ENCODE peak calls at places on chromosomes 5 and 9, in six cellular contexts. Y is GM12892, X is H1, M is HepG2, Q is K562, C is GM12878. L is an unnamed sample.

GRCh38 chr9:28538132-28538531 is 964.9 kb upstream of the C9orf72 start:
- DNase-seq in Y (no peak), X (no peak), M (no peak), Q (no peak), C (no peak), L (no peak)

GRCh38 chr9:34884732-34885131 is 73.4 kb upstream of the PHF24 start:
- DNase-seq in Y (no peak), X (no peak), M (no peak), Q (no peak), C (peak), L (no peak)

GRCh38 chr9:109117856-109118801 is 1.6 kb downstream of the TMEM245 start:
- DNase-seq in Y (no peak), X (no peak), M (peak), Q (peak), C (no peak), L (no peak)

GRCh38 chr5:113271753-113272454 is 162.9 kb downstream of the TSSK1B start:
- DNase-seq in Y (no peak), X (no peak), M (no peak), Q (no peak), C (no peak), L (no peak)

GRCh38 chr5:56734066-56734766 is 81.1 kb upstream of the MAP3K1 start:
- DNase-seq in Y (no peak), X (no peak), M (no peak), Q (no peak), C (no peak), L (no peak)

GRCh38 chr9:136010176-136010575 is 49.0 kb upstream of the UBAC1 start:
- DNase-seq in Y (no peak), X (no peak), M (no peak), Q (no peak), C (no peak), L (no peak)

GRCh38 chr9:73347720-73348119 is 196.1 kb downstream of the ANXA1 start:
- DNase-seq in Y (no peak), X (no peak), M (no peak), Q (no peak), C (no peak), L (no peak)

GRCh38 chr5:180081481-180081880 is 9.9 kb upstream of the RNF130 start:
- DNase-seq in Y (no peak), X (no peak), M (peak), Q (no peak), C (no peak), L (no peak)

GRCh38 chr9:133044125-133044524 is 13.3 kb downstream of the GTF3C5 start:
- DNase-seq in Y (no peak), X (no peak), M (no peak), Q (no peak), C (no peak), L (no peak)

GRCh38 chr5:28734396-28734795 is 1696.0 kb upstream of the CDH9 start:
- DNase-seq in Y (no peak), X (no peak), M (no peak), Q (no peak), C (no peak), L (no peak)

GRCh38 chr9:136728548-136729123 is 14.1 kb downstream of the LCN10 start:
- DNase-seq in Y (no peak), X (peak), M (no peak), Q (peak), C (no peak), L (no peak)

GRCh38 chr5:157516016-157516415 is 56.0 kb downstream of the NIPAL4 start:
- DNase-seq in Y (no peak), X (no peak), M (no peak), Q (no peak), C (no peak), L (no peak)

GRCh38 chr5:170357853-170358497 is 31.2 kb downstream of the KCNMB1 start:
- DNase-seq in Y (no peak), X (no peak), M (no peak), Q (peak), C (no peak), L (no peak)

GRCh38 chr9:79912641-79913040 is 340.9 kb downstream of the TLE4 start:
- DNase-seq in Y (no peak), X (no peak), M (no peak), Q (no peak), C (no peak), L (no peak)

GRCh38 chr9:120363697-120364096 is 216.3 kb downstream of the CDK5RAP2 start:
- DNase-seq in Y (no peak), X (no peak), M (no peak), Q (no peak), C (no peak), L (no peak)

GRCh38 chr9:109010676-109011655 is 2.3 kb downstream of the CTNNAL1 start:
- DNase-seq in Y (peak), X (no peak), M (peak), Q (peak), C (no peak), L (no peak)

GRCh38 chr5:74105126-74105780 is 479.3 kb downstream of the ARHGEF28 start:
- DNase-seq in Y (no peak), X (no peak), M (no peak), Q (no peak), C (no peak), L (no peak)

GRCh38 chr5:111075520-111075919 is 4.0 kb downstream of the TSLP start:
- DNase-seq in Y (no peak), X (no peak), M (no peak), Q (no peak), C (no peak), L (no peak)

GRCh38 chr9:114110180-114110579 is 11.1 kb upstream of the KIF12 start:
- DNase-seq in Y (no peak), X (no peak), M (peak), Q (no peak), C (no peak), L (no peak)

GRCh38 chr9:97803167-97804058 is 49.6 kb upstream of the FOXE1 start:
- DNase-seq in Y (peak), X (peak), M (peak), Q (peak), C (no peak), L (peak)

GRCh38 chr9:16721972-16722371 is 148.5 kb downstream of the BNC2 start:
- DNase-seq in Y (no peak), X (no peak), M (no peak), Q (no peak), C (no peak), L (no peak)

GRCh38 chr9:134832471-134832870 is 48.1 kb upstream of the FCN2 start:
- DNase-seq in Y (no peak), X (no peak), M (no peak), Q (no peak), C (no peak), L (no peak)

GRCh38 chr9:72554221-72554641 is 32.8 kb downstream of the TMC1 start:
- DNase-seq in Y (no peak), X (no peak), M (peak), Q (no peak), C (no peak), L (no peak)

GRCh38 chr9:129383415-129384088 is 205.5 kb upstream of the IER5L start:
- DNase-seq in Y (peak), X (no peak), M (no peak), Q (no peak), C (peak), L (peak)

GRCh38 chr5:88690619-88691560 is 192.1 kb downstream of the MEF2C start:
- DNase-seq in Y (peak), X (peak), M (peak), Q (peak), C (no peak), L (no peak)

GRCh38 chr9:123359546-123359945 is 3.5 kb downstream of the CRB2 start:
- DNase-seq in Y (no peak), X (no peak), M (no peak), Q (no peak), C (no peak), L (no peak)

GRCh38 chr5:124891179-124891578 is 144.7 kb upstream of the ZNF608 start:
- DNase-seq in Y (no peak), X (no peak), M (no peak), Q (no peak), C (no peak), L (no peak)

GRCh38 chr9:18473551-18474279 is at the start of gene ADAMTSL1:
- DNase-seq in Y (no peak), X (peak), M (no peak), Q (no peak), C (no peak), L (no peak)

GRCh38 chr9:91416086-91416712 is 7.4 kb downstream of the NFIL3 start:
- DNase-seq in Y (no peak), X (no peak), M (no peak), Q (no peak), C (no peak), L (no peak)

GRCh38 chr5:43874772-43875171 is 271.8 kb downstream of the NNT start:
- DNase-seq in Y (no peak), X (no peak), M (peak), Q (no peak), C (no peak), L (no peak)

GRCh38 chr5:176629853-176630680 is at the start of the genes EIF4E1B and SNCB:
- DNase-seq in Y (peak), X (peak), M (no peak), Q (peak), C (no peak), L (peak)

GRCh38 chr5:124973613-124974130 is 227.2 kb upstream of the ZNF608 start:
- DNase-seq in Y (no peak), X (no peak), M (no peak), Q (no peak), C (no peak), L (no peak)

GRCh38 chr5:118614701-118615475 is 373.5 kb downstream of the DTWD2 start:
- DNase-seq in Y (no peak), X (no peak), M (no peak), Q (no peak), C (no peak), L (no peak)

GRCh38 chr5:56490971-56491468 is 257.9 kb upstream of the ANKRD55 start:
- DNase-seq in Y (no peak), X (no peak), M (no peak), Q (no peak), C (no peak), L (no peak)

GRCh38 chr5:149210229-149210628 is 61.4 kb upstream of the AFAP1L1 start:
- DNase-seq in Y (no peak), X (no peak), M (peak), Q (peak), C (no peak), L (no peak)

GRCh38 chr9:86947146-86948081 is at the start of gene GAS1:
- DNase-seq in Y (peak), X (peak), M (no peak), Q (peak), C (no peak), L (peak)
- TF ChIP-seq POLR2A in Y (no peak), X (peak), M (no peak), Q (no peak), C (no peak), L (no peak)

GRCh38 chr5:95083606-95084005 is 201.3 kb downstream of the MCTP1 start:
- DNase-seq in Y (no peak), X (no peak), M (no peak), Q (no peak), C (no peak), L (no peak)

GRCh38 chr5:95086932-95087818 is 197.7 kb downstream of the MCTP1 start:
- DNase-seq in Y (no peak), X (no peak), M (no peak), Q (no peak), C (no peak), L (no peak)

GRCh38 chr5:95090774-95091173 is 194.1 kb downstream of the MCTP1 start:
- DNase-seq in Y (no peak), X (no peak), M (no peak), Q (no peak), C (no peak), L (no peak)

GRCh38 chr5:95084757-95085156 is 200.1 kb downstream of the MCTP1 start:
- DNase-seq in Y (no peak), X (no peak), M (no peak), Q (no peak), C (no peak), L (no peak)

GRCh38 chr5:95087819-95088317 is 197.0 kb downstream of the MCTP1 start:
- DNase-seq in Y (no peak), X (no peak), M (no peak), Q (no peak), C (peak), L (no peak)
- TF ChIP-seq POLR2AphosphoS5 in Y (no peak), X (no peak), M (no peak), Q (no peak), C (peak), L (no peak)

DNA sequence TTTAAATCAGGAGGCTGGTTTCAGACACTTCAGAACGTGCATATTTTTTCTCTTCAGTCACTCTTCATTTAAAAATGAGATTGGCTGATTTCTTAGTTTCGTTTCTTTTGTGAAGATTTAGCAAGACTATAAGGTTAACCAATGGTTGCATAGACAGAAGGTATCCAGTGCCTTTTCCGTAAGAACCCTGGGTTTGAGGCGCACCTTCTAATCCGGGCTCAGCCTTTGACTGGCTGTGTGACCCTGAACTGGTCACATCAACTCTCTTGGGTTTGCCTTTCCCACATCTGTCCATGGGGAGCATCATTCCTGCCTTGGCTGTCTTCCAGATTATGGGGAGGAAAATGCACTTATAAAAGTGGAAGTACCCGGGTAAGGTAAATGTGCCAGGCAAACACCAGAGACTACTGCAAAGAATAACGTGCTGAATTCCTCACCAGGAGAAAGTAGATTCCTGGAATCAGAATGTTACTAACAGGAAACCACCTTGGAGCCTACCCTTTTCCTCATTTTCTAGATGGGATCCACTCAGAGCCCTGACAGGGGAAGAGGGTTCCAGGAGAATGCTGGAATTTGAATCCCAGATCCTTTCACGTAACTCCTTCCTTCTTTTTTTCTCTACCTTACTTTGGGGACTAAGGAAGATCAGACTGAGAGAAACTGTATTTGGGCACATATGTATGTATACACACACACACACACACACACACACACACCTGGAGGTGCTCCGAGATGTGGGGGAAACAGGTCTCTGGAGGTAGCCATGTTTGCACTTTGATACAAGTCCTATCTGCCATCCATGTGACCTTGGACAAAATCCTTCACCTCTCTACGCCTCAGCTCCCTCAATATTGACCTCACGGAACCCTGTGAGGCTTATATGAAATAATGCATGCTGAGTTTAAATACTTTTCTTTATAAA is 6.8 kb downstream of the HAND1 start:
- DNase-seq in Y (no peak), X (no peak), M (no peak), Q (no peak), C (no peak), L (no peak)
- TF ChIP-seq TAF1 in Y (no peak), X (no peak), M (no peak), Q (no peak), C (no peak), L (no peak)

GRCh38 chr5:98543490-98543889 is 230.0 kb upstream of the RGMB start:
- DNase-seq in Y (no peak), X (no peak), M (no peak), Q (no peak), C (no peak), L (no peak)

GRCh38 chr5:98540056-98540455 is 233.4 kb upstream of the RGMB start:
- DNase-seq in Y (no peak), X (no peak), M (no peak), Q (no peak), C (no peak), L (no peak)

GRCh38 chr5:98541641-98542040 is 231.8 kb upstream of the RGMB start:
- DNase-seq in Y (no peak), X (no peak), M (no peak), Q (no peak), C (no peak), L (no peak)
- TF ChIP-seq POLR2A in Y (no peak), X (no peak), M (no peak), Q (no peak), C (no peak), L (no peak)

GRCh38 chr9:121701736-121702261 is 50.4 kb downstream of the DAB2IP start:
- DNase-seq in Y (no peak), X (no peak), M (no peak), Q (no peak), C (no peak), L (no peak)

GRCh38 chr9:121698627-121699270 is 47.3 kb downstream of the DAB2IP start:
- DNase-seq in Y (no peak), X (peak), M (no peak), Q (peak), C (no peak), L (peak)

GRCh38 chr9:121700831-121701419 is 49.5 kb downstream of the DAB2IP start:
- DNase-seq in Y (no peak), X (no peak), M (no peak), Q (no peak), C (no peak), L (no peak)

GRCh38 chr9:121699271-121700164 is 48.1 kb downstream of the DAB2IP start:
- DNase-seq in Y (peak), X (peak), M (no peak), Q (no peak), C (no peak), L (peak)

GRCh38 chr9:121700165-121700830 is 48.9 kb downstream of the DAB2IP start:
- DNase-seq in Y (no peak), X (peak), M (no peak), Q (no peak), C (no peak), L (no peak)
- TF ChIP-seq POLR2AphosphoS5 in Y (no peak), X (no peak), M (no peak), Q (no peak), C (no peak), L (no peak)

DNA sequence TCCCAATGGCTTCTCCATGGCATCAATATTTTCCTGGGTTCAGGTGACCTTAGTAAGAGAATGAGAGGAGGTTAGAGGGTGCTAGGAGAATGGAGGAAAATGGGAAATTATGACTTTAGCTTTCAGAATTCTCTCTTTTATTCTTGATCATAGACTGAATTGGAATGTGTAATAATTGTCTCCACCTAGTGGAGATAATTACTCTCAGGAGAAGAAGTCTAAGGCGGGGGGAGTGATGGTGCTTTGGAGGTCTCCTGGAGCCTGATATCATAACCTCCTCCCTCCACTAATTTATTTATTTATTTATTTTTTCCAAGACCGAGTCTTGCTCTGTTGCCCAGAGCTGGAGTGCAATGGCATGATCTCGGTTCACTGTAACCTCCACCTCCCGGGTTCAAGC is 221.3 kb downstream of the GRIA1 start:
- DNase-seq in Y (no peak), X (no peak), M (no peak), Q (no peak), C (no peak), L (no peak)
- TF ChIP-seq TAF1 in Y (no peak), X (no peak), M (no peak), Q (no peak), C (no peak), L (no peak)

GRCh38 chr5:163440954-163441353 is 3.6 kb downstream of the CCNG1 start:
- DNase-seq in Y (no peak), X (no peak), M (no peak), Q (no peak), C (no peak), L (no peak)
- TF ChIP-seq POLR2A in Y (no peak), X (no peak), M (no peak), Q (no peak), C (no peak), L (no peak)

DNA sequence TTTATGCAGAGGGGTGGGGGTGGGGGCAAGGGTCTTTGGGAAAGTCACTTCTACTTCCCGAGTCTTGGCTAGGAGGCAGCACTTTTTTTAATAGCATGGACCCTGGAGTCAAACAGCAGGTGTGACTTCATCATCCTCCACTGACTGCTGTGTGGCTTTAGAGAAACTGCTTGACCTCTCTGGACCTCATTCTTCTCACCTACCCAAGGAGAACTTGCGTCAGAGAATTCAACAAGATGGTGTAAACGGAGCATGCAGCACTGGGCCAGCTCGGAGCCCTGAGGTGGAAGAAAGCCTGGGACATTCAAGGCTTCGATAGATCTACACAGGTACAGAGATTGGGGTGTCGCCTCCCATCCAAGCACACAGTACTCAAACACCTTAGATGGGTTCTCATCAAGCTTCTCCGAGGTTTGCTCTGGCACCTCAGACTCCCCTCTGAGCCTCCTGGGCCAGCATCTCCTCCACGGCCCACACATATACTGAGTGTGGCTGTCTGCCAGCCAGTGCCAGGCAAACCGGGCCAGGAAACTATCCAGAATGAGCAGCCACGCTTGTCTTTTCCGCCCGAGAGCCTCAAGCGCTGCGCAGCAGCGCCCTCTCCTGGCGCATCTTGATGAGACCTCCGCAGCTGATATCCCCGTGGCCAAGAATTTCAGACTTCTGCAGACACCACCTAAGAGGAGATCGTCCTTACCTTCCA is 4.6 kb upstream of the SLC25A48 start:
- DNase-seq in Y (peak), X (peak), M (peak), Q (peak), C (no peak), L (peak)
- TF ChIP-seq POLR2AphosphoS5 in Y (no peak), X (no peak), M (no peak), Q (no peak), C (no peak), L (no peak)

DNA sequence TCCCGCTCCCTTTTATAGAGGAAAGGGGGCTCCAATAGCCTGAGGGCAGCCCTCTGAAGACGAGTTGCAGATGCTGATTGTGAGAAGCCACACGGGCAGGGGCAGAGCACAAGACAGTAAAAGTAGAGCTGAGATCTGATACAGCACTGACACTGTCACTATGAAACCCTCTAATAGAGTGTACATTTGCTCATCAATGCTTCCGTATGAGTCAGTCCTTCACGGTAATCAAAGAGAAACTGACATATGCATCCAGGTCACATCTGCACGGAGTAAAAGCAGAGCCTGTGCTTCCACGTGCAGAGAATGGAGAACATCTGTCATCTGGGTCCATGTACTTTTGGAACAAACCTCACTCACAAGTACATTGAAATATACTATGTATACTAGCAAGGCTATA is 60.6 kb upstream of the TMEM215 start:
- DNase-seq in Y (no peak), X (no peak), M (no peak), Q (no peak), C (no peak), L (no peak)
- TF ChIP-seq TAF1 in Y (no peak), X (no peak), M (no peak), Q (no peak), C (no peak), L (no peak)

GRCh38 chr5:98928802-98929122 is at the start of gene CHD1:
- DNase-seq in Y (peak), X (peak), M (peak), Q (peak), C (no peak), L (peak)
- TF ChIP-seq POLR2A in Y (peak), X (peak), M (no peak), Q (no peak), C (peak), L (peak)

L was measured in GM12891.